ENCODE peak calls at places on chromosomes 1 and 21, in eight cellular contexts. A is HT1080; B is ELR; U is T1000; Y is NCI-H510A; M is midbrain; P is CD8-positive, alpha-beta memory T cell; S is naive thymus-derived CD4-positive, alpha-beta T cell. O is an unnamed sample.

GRCh38 chr1:7098641-7099040 is 313.4 kb downstream of the CAMTA1 start:
- DNase-seq in A (no peak), B (no peak), U (no peak), Y (no peak), M (no peak), P (no peak), S (no peak), O (no peak)

GRCh38 chr1:57546527-57546926 is 122.7 kb upstream of the DAB1 start:
- DNase-seq in A (no peak), B (no peak), U (no peak), Y (no peak), M (no peak), P (no peak), S (no peak), O (no peak)

GRCh38 chr1:235935506-235936224 is 69.0 kb upstream of the LYST start:
- DNase-seq in A (no peak), B (no peak), U (no peak), Y (no peak), M (no peak), P (no peak), S (no peak), O (no peak)

GRCh38 chr1:154808909-154809262 is 61.2 kb downstream of the KCNN3 start:
- DNase-seq in A (no peak), B (no peak), U (no peak), Y (no peak), M (no peak), P (no peak), S (no peak), O (no peak)

GRCh38 chr1:43435146-43436145 is 18.3 kb downstream of the HYI start:
- DNase-seq in A (no peak), B (peak; percentile 20), U (no peak), Y (no peak), M (peak; percentile 29), P (peak; percentile 23), S (no peak), O (no peak)

GRCh38 chr1:9670085-9670484 is 18.6 kb downstream of the PIK3CD start:
- DNase-seq in A (no peak), B (no peak), U (no peak), Y (no peak), M (no peak), P (no peak), S (no peak), O (no peak)

GRCh38 chr1:87398644-87399043 is 70.0 kb downstream of the LMO4 start:
- DNase-seq in A (peak; percentile 69), B (peak; percentile 47), U (no peak), Y (no peak), M (no peak), P (no peak), S (no peak), O (no peak)

GRCh38 chr1:154190550-154190949 is 1.4 kb downstream of the TPM3 start:
- DNase-seq in A (peak; percentile 46), B (no peak), U (no peak), Y (no peak), M (no peak), P (no peak), S (no peak), O (no peak)

GRCh38 chr1:204302769-204303168 is 57.0 kb downstream of the PLEKHA6 start:
- DNase-seq in A (no peak), B (no peak), U (no peak), Y (no peak), M (no peak), P (no peak), S (no peak), O (no peak)

GRCh38 chr1:117466761-117467160 is 99.5 kb downstream of the MAN1A2 start:
- DNase-seq in A (peak; percentile 7), B (peak; percentile 48), U (no peak), Y (no peak), M (no peak), P (no peak), S (no peak), O (no peak)

GRCh38 chr1:23177438-23178380 is 9.1 kb upstream of the LUZP1 start:
- DNase-seq in A (peak; percentile 81), B (peak; percentile 82), U (peak; percentile 66), Y (peak; percentile 42), M (peak; percentile 58), P (peak; percentile 56), S (peak; percentile 17), O (peak; percentile 50)

GRCh38 chr1:149883598-149884247 is 15.6 kb upstream of the BOLA1 start:
- DNase-seq in A (no peak), B (no peak), U (no peak), Y (no peak), M (no peak), P (no peak), S (no peak), O (no peak)

GRCh38 chr1:48013270-48013669 is 16.1 kb upstream of the TRABD2B start:
- DNase-seq in A (no peak), B (no peak), U (no peak), Y (no peak), M (no peak), P (no peak), S (no peak), O (no peak)

GRCh38 chr1:3902111-3902511 is 2.0 kb upstream of the C1orf174 start:
- DNase-seq in A (no peak), B (no peak), U (no peak), Y (no peak), M (no peak), P (peak; percentile 44), S (peak; percentile 45), O (no peak)

GRCh38 chr1:71427066-71427465 is 346.2 kb upstream of the ZRANB2 start:
- DNase-seq in A (no peak), B (no peak), U (no peak), Y (no peak), M (no peak), P (no peak), S (no peak), O (no peak)

GRCh38 chr1:75768021-75768420 is 18.0 kb upstream of the RABGGTB start:
- DNase-seq in A (no peak), B (no peak), U (no peak), Y (no peak), M (no peak), P (no peak), S (no peak), O (no peak)

GRCh38 chr1:173302366-173302765 is 95.2 kb upstream of the TNFSF4 start:
- DNase-seq in A (no peak), B (no peak), U (no peak), Y (no peak), M (no peak), P (no peak), S (no peak), O (no peak)

GRCh38 chr1:202045699-202046098 is 35.3 kb downstream of the ELF3 start:
- DNase-seq in A (no peak), B (no peak), U (no peak), Y (peak; percentile 88), M (no peak), P (no peak), S (no peak), O (no peak)

GRCh38 chr1:212928323-212929281 is 21.7 kb upstream of the VASH2 start:
- DNase-seq in A (no peak), B (peak; percentile 35), U (no peak), Y (no peak), M (no peak), P (no peak), S (no peak), O (no peak)

GRCh38 chr1:14606632-14607031 is 8.1 kb downstream of the KAZN start:
- DNase-seq in A (no peak), B (no peak), U (no peak), Y (no peak), M (peak; percentile 35), P (no peak), S (no peak), O (no peak)

GRCh38 chr1:241611063-241611462 is 29.1 kb downstream of the CHML start:
- DNase-seq in A (peak; percentile 54), B (peak; percentile 83), U (no peak), Y (no peak), M (peak; percentile 71), P (no peak), S (peak; percentile 45), O (peak; percentile 65)

GRCh38 chr1:84037758-84038611 is 39.1 kb upstream of the TTLL7 start:
- DNase-seq in A (peak; percentile 30), B (no peak), U (no peak), Y (no peak), M (no peak), P (no peak), S (no peak), O (peak; percentile 3)

GRCh38 chr1:11721301-11721700 is 14.6 kb upstream of the AGTRAP start:
- DNase-seq in A (no peak), B (no peak), U (no peak), Y (no peak), M (no peak), P (no peak), S (no peak), O (no peak)

GRCh38 chr1:182122855-182123254 is 61.3 kb upstream of the ZNF648 start:
- DNase-seq in A (no peak), B (no peak), U (no peak), Y (no peak), M (no peak), P (no peak), S (no peak), O (no peak)

GRCh38 chr1:47023268-47024137 is at the start of gene CYP4X1:
- DNase-seq in A (no peak), B (no peak), U (no peak), Y (no peak), M (no peak), P (no peak), S (no peak), O (no peak)

GRCh38 chr1:204323887-204324286 is 35.8 kb downstream of the PLEKHA6 start:
- DNase-seq in A (peak; percentile 42), B (peak; percentile 90), U (peak; percentile 27), Y (no peak), M (no peak), P (no peak), S (no peak), O (peak; percentile 42)

GRCh38 chr1:224238212-224238611 is 55.2 kb downstream of the DEGS1 start:
- DNase-seq in A (no peak), B (no peak), U (no peak), Y (no peak), M (no peak), P (no peak), S (no peak), O (no peak)

GRCh38 chr1:53454019-53454418 is 5.2 kb upstream of the DMRTB1 start:
- DNase-seq in A (no peak), B (no peak), U (no peak), Y (no peak), M (no peak), P (no peak), S (no peak), O (no peak)

GRCh38 chr1:204591473-204592090 is 75.4 kb downstream of the MDM4 start:
- DNase-seq in A (peak; percentile 80), B (peak; percentile 86), U (no peak), Y (no peak), M (no peak), P (no peak), S (no peak), O (no peak)

GRCh38 chr1:225928186-225929175 is 4.4 kb upstream of the PYCR2 start:
- DNase-seq in A (no peak), B (no peak), U (no peak), Y (no peak), M (no peak), P (no peak), S (no peak), O (no peak)

GRCh38 chr21:43767980-43768867 is 7.9 kb downstream of the CSTB start:
- DNase-seq in A (peak; percentile 72), B (peak; percentile 86), U (peak; percentile 33), Y (no peak), M (no peak), P (no peak), S (no peak), O (peak; percentile 76)

GRCh38 chr1:74847720-74848119 is 114.8 kb downstream of the TYW3 start:
- DNase-seq in A (peak; percentile 4), B (peak; percentile 32), U (no peak), Y (no peak), M (no peak), P (no peak), S (no peak), O (no peak)

GRCh38 chr1:94864821-94865220 is 44.7 kb downstream of the SLC44A3 start:
- DNase-seq in A (no peak), B (peak; percentile 29), U (no peak), Y (no peak), M (no peak), P (no peak), S (no peak), O (peak; percentile 49)

GRCh38 chr1:31272369-31272768 is 24.2 kb downstream of the SNRNP40 start:
- DNase-seq in A (no peak), B (no peak), U (no peak), Y (no peak), M (no peak), P (no peak), S (no peak), O (no peak)